ENCODE peak calls at places on chromosomes 11 and 22, in four cellular contexts. One of them, this sample, is unnamed.

GRCh38 chr22:18060646-18061620 is 16.9 kb upstream of the PEX26 start:
- DNase-seq in ovary: no peak
- DNase-seq in Panc1: no peak
- DNase-seq in A549: peak; percentile 80
- DNase-seq in this sample: no peak

GRCh38 chr22:45242778-45243191 is 2.1 kb upstream of the KIAA0930 start:
- DNase-seq in ovary: no peak
- DNase-seq in Panc1: no peak
- DNase-seq in A549: peak; percentile 47
- DNase-seq in this sample: no peak

GRCh38 chr11:11177156-11177808 is 175.8 kb downstream of the CSNK2A3 start:
- DNase-seq in ovary: no peak
- DNase-seq in Panc1: no peak
- DNase-seq in A549: no peak
- DNase-seq in this sample: no peak

GRCh38 chr11:76391039-76391438 is 9.9 kb downstream of the GVQW3 start:
- DNase-seq in ovary: no peak
- DNase-seq in Panc1: no peak
- DNase-seq in A549: no peak
- DNase-seq in this sample: no peak

GRCh38 chr11:71080239-71081097 is 171.9 kb downstream of the SHANK2 start:
- DNase-seq in ovary: no peak
- DNase-seq in Panc1: peak; percentile 59
- DNase-seq in A549: peak; percentile 87
- DNase-seq in this sample: no peak

GRCh38 chr11:65844231-65844872 is 10.6 kb downstream of the SNX32 start:
- DNase-seq in ovary: no peak
- DNase-seq in Panc1: no peak
- DNase-seq in A549: no peak
- DNase-seq in this sample: no peak

GRCh38 chr22:45064313-45065268 is 54.8 kb upstream of the PHF21B start:
- DNase-seq in ovary: no peak
- DNase-seq in Panc1: no peak
- DNase-seq in A549: no peak
- DNase-seq in this sample: no peak

GRCh38 chr11:116366980-116367640 is 405.7 kb downstream of the BUD13 start:
- DNase-seq in ovary: no peak
- DNase-seq in Panc1: no peak
- DNase-seq in A549: peak; percentile 6
- DNase-seq in this sample: no peak

GRCh38 chr11:15568440-15568839 is 453.7 kb downstream of the INSC start:
- DNase-seq in ovary: no peak
- DNase-seq in Panc1: no peak
- DNase-seq in A549: no peak
- DNase-seq in this sample: no peak

GRCh38 chr22:17783317-17783716 is 9.0 kb upstream of the BID start:
- DNase-seq in ovary: no peak
- DNase-seq in Panc1: no peak
- DNase-seq in A549: no peak
- DNase-seq in this sample: no peak

GRCh38 chr11:129574431-129574830 is 198.8 kb downstream of the BARX2 start:
- DNase-seq in ovary: no peak
- DNase-seq in Panc1: no peak
- DNase-seq in A549: no peak
- DNase-seq in this sample: no peak

GRCh38 chr22:46349681-46350080 is 14.2 kb downstream of the TRMU start:
- DNase-seq in ovary: no peak
- DNase-seq in Panc1: no peak
- DNase-seq in A549: no peak
- DNase-seq in this sample: no peak

GRCh38 chr11:66933508-66933907 is 24.7 kb downstream of the PC start:
- DNase-seq in ovary: no peak
- DNase-seq in Panc1: no peak
- DNase-seq in A549: peak; percentile 61
- DNase-seq in this sample: no peak

GRCh38 chr11:69293819-69294505 is at the start of gene MYEOV:
- DNase-seq in ovary: no peak
- DNase-seq in Panc1: peak; percentile 86
- DNase-seq in A549: peak; percentile 94
- DNase-seq in this sample: no peak

GRCh38 chr22:42462016-42462415 is 29.8 kb upstream of the NFAM1 start:
- DNase-seq in ovary: no peak
- DNase-seq in Panc1: no peak
- DNase-seq in A549: no peak
- DNase-seq in this sample: no peak

GRCh38 chr22:31891366-31892079 is 52.8 kb upstream of the YWHAH start:
- DNase-seq in ovary: no peak
- DNase-seq in Panc1: no peak
- DNase-seq in A549: no peak
- DNase-seq in this sample: no peak

GRCh38 chr22:32473388-32473952 is 1.1 kb upstream of the FBXO7 start:
- DNase-seq in ovary: peak; percentile 16
- DNase-seq in Panc1: no peak
- DNase-seq in A549: peak; percentile 63
- DNase-seq in this sample: peak; percentile 65

GRCh38 chr22:45932066-45932465 is 44.9 kb downstream of the WNT7B start:
- DNase-seq in ovary: no peak
- DNase-seq in Panc1: no peak
- DNase-seq in A549: no peak
- DNase-seq in this sample: no peak

GRCh38 chr11:4076774-4077173 is 17.8 kb upstream of the RRM1 start:
- DNase-seq in ovary: no peak
- DNase-seq in Panc1: no peak
- DNase-seq in A549: no peak
- DNase-seq in this sample: no peak

GRCh38 chr22:38766076-38766777 is 10.4 kb upstream of the SUN2 start:
- DNase-seq in ovary: peak; percentile 69
- DNase-seq in Panc1: no peak
- DNase-seq in A549: peak; percentile 82
- DNase-seq in this sample: peak; percentile 45

GRCh38 chr11:102497061-102497460 is 33.5 kb downstream of the MMP7 start:
- DNase-seq in ovary: no peak
- DNase-seq in Panc1: no peak
- DNase-seq in A549: no peak
- DNase-seq in this sample: no peak

GRCh38 chr11:45086526-45086925 is 59.9 kb upstream of the PRDM11 start:
- DNase-seq in ovary: no peak
- DNase-seq in Panc1: no peak
- DNase-seq in A549: no peak
- DNase-seq in this sample: no peak

GRCh38 chr11:67699521-67699920 is 25.1 kb upstream of the ALDH3B2 start:
- DNase-seq in ovary: no peak
- DNase-seq in Panc1: no peak
- DNase-seq in A549: peak; percentile 48
- DNase-seq in this sample: no peak

GRCh38 chr11:87322570-87322969 is 284.8 kb downstream of the TMEM135 start:
- DNase-seq in ovary: no peak
- DNase-seq in Panc1: no peak
- DNase-seq in A549: no peak
- DNase-seq in this sample: no peak

GRCh38 chr22:39738746-39739145 is 154.8 kb downstream of the ENTHD1 start:
- DNase-seq in ovary: no peak
- DNase-seq in Panc1: no peak
- DNase-seq in A549: no peak
- DNase-seq in this sample: no peak

GRCh38 chr11:17230867-17231851 is 23.4 kb upstream of the PIK3C2A start:
- DNase-seq in ovary: no peak
- DNase-seq in Panc1: no peak
- DNase-seq in A549: no peak
- DNase-seq in this sample: peak; percentile 20

GRCh38 chr11:22566293-22566692 is 59.3 kb downstream of the FANCF start:
- DNase-seq in ovary: no peak
- DNase-seq in Panc1: no peak
- DNase-seq in A549: no peak
- DNase-seq in this sample: no peak

GRCh38 chr11:416757-417621 is 2.2 kb upstream of the SIGIRR start:
- DNase-seq in ovary: no peak
- DNase-seq in Panc1: no peak
- DNase-seq in A549: no peak
- DNase-seq in this sample: peak; percentile 37

GRCh38 chr11:48106166-48106565 is 110.4 kb upstream of the OR4B1 start:
- DNase-seq in ovary: no peak
- DNase-seq in Panc1: no peak
- DNase-seq in A549: no peak
- DNase-seq in this sample: no peak

GRCh38 chr11:250740-251299 is 14.0 kb downstream of the PSMD13 start:
- DNase-seq in ovary: peak; percentile 56
- DNase-seq in Panc1: no peak
- DNase-seq in A549: peak; percentile 63
- DNase-seq in this sample: peak; percentile 86

GRCh38 chr11:1534682-1535081 is 37.4 kb downstream of the DUSP8 start:
- DNase-seq in ovary: no peak
- DNase-seq in Panc1: no peak
- DNase-seq in A549: no peak
- DNase-seq in this sample: no peak

GRCh38 chr11:93737904-93738612 is 3.2 kb downstream of the TAF1D start:
- DNase-seq in ovary: no peak
- DNase-seq in Panc1: no peak
- DNase-seq in A549: no peak
- DNase-seq in this sample: no peak

GRCh38 chr11:74546752-74547151 is 45.6 kb upstream of the POLD3 start:
- DNase-seq in ovary: no peak
- DNase-seq in Panc1: no peak
- DNase-seq in A549: no peak
- DNase-seq in this sample: no peak

GRCh38 chr22:24937114-24937513 is 9.4 kb downstream of the LHFPL7 start:
- DNase-seq in ovary: no peak
- DNase-seq in Panc1: no peak
- DNase-seq in A549: peak; percentile 45
- DNase-seq in this sample: no peak

GRCh38 chr22:27499121-27499520 is 302.4 kb downstream of the MN1 start:
- DNase-seq in ovary: no peak
- DNase-seq in Panc1: no peak
- DNase-seq in A549: no peak
- DNase-seq in this sample: no peak

GRCh38 chr22:31950226-31950625 is 5.9 kb downstream of the YWHAH start:
- DNase-seq in ovary: no peak
- DNase-seq in Panc1: no peak
- DNase-seq in A549: no peak
- DNase-seq in this sample: no peak

GRCh38 chr22:50027639-50028537 is 15.3 kb upstream of the IL17REL start:
- DNase-seq in ovary: peak; percentile 14
- DNase-seq in Panc1: no peak
- DNase-seq in A549: peak; percentile 61
- DNase-seq in this sample: no peak

GRCh38 chr11:102762414-102762813 is 18.0 kb downstream of the MMP10 start:
- DNase-seq in ovary: no peak
- DNase-seq in Panc1: no peak
- DNase-seq in A549: no peak
- DNase-seq in this sample: no peak

GRCh38 chr11:73139476-73140198 is 2.5 kb downstream of the FCHSD2 start:
- DNase-seq in ovary: no peak
- DNase-seq in Panc1: no peak
- DNase-seq in A549: peak; percentile 28
- DNase-seq in this sample: no peak
- H3K4me1 ChIP-seq in ovary: peaks cover 3% of the 10 kb centered on the region
- H3K4me1 ChIP-seq in Panc1: peaks cover 19% of the 10 kb centered on the region
- H3K4me1 ChIP-seq in A549: peaks cover 16% of the 10 kb centered on the region
- H3K4me1 ChIP-seq in this sample: peaks cover 26% of the 10 kb centered on the region

GRCh38 chr11:121369366-121369765 is 76.8 kb downstream of the SC5D start:
- DNase-seq in ovary: no peak
- DNase-seq in Panc1: no peak
- DNase-seq in A549: no peak
- DNase-seq in this sample: no peak

GRCh38 chr11:121367434-121367833 is 74.9 kb downstream of the SC5D start:
- DNase-seq in ovary: no peak
- DNase-seq in Panc1: no peak
- DNase-seq in A549: no peak
- DNase-seq in this sample: no peak

GRCh38 chr11:121366038-121366437 is 73.5 kb downstream of the SC5D start:
- DNase-seq in ovary: no peak
- DNase-seq in Panc1: no peak
- DNase-seq in A549: no peak
- DNase-seq in this sample: no peak

GRCh38 chr11:121366970-121367369 is 74.4 kb downstream of the SC5D start:
- DNase-seq in ovary: no peak
- DNase-seq in Panc1: no peak
- DNase-seq in A549: no peak
- DNase-seq in this sample: no peak

GRCh38 chr11:121368504-121368903 is 75.9 kb downstream of the SC5D start:
- DNase-seq in ovary: no peak
- DNase-seq in Panc1: no peak
- DNase-seq in A549: no peak
- DNase-seq in this sample: no peak
- H3K27ac ChIP-seq in ovary: no peak overlapping the region
- H3K27ac ChIP-seq in Panc1: no peak overlapping the region
- H3K27ac ChIP-seq in A549: no peak overlapping the region
- H3K27ac ChIP-seq in this sample: no peak overlapping the region

GRCh38 chr11:8722156-8722555 is 39.6 kb downstream of the RPL27A start:
- DNase-seq in ovary: peak; percentile 64
- DNase-seq in Panc1: no peak
- DNase-seq in A549: peak; percentile 43
- DNase-seq in this sample: no peak

GRCh38 chr11:8720868-8721739 is 38.5 kb downstream of the RPL27A start:
- DNase-seq in ovary: no peak
- DNase-seq in Panc1: no peak
- DNase-seq in A549: no peak
- DNase-seq in this sample: no peak

GRCh38 chr11:8720376-8720775 is 37.8 kb downstream of the RPL27A start:
- DNase-seq in ovary: no peak
- DNase-seq in Panc1: no peak
- DNase-seq in A549: no peak
- DNase-seq in this sample: no peak

GRCh38 chr11:8722809-8723208 is 40.2 kb downstream of the RPL27A start:
- DNase-seq in ovary: no peak
- DNase-seq in Panc1: no peak
- DNase-seq in A549: no peak
- DNase-seq in this sample: no peak

GRCh38 chr11:8721740-8722139 is 39.1 kb downstream of the RPL27A start:
- DNase-seq in ovary: no peak
- DNase-seq in Panc1: no peak
- DNase-seq in A549: no peak
- DNase-seq in this sample: no peak
- H3K4me1 ChIP-seq in ovary: peaks cover 50% of the 10 kb centered on the region
- H3K4me1 ChIP-seq in Panc1: peaks cover 26% of the 10 kb centered on the region
- H3K4me1 ChIP-seq in A549: peaks cover 55% of the 10 kb centered on the region
- H3K4me1 ChIP-seq in this sample: no peaks in the 10 kb centered on the region

DNA sequence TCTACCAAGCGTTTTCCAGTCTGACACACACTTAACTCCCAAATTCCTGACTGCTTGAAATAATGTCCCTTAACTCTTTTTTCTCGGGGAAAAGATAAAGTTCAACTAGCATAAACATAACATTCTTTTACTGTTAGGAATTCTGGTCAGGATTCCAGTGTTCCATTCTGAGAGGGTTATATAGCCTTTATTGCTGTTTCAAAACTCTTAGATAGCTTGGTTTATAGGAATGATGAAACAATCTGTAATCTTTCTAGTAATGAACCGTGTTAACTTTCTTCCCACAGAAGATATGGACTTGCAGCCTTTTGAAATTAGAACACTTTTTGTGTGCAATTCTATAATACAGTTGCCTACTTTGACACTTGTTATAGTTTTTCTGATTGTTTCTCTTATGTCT is 8.6 kb downstream of the REXO2 start:
- DNase-seq in ovary: no peak
- DNase-seq in Panc1: no peak
- DNase-seq in A549: no peak
- DNase-seq in this sample: no peak
- H3K27ac ChIP-seq in ovary: no peak overlapping the region
- H3K27ac ChIP-seq in Panc1: peak overlapping the region; percentile 10
- H3K27ac ChIP-seq in A549: peak overlapping the region; percentile 43
- H3K27ac ChIP-seq in this sample: no peak overlapping the region